ENCODE peak calls at places on chromosome 7, in nine cellular contexts. P, U, Z, R, B, I, Q, C and F are unnamed samples.

GRCh38 chr7:108236681-108237415 is 106.7 kb upstream of the LAMB4 start:
- DNase-seq in C (peak), U (peak), P (no peak), I (peak), B (no peak), Z (no peak), R (no peak), Q (no peak), F (no peak)

GRCh38 chr7:28132959-28133745 is 47.4 kb downstream of the JAZF1 start:
- DNase-seq in Z (no peak), B (no peak), I (no peak), Q (no peak), C (no peak), P (no peak), R (no peak), U (no peak), F (no peak)

GRCh38 chr7:71343039-71343438 is 211.1 kb downstream of the GALNT17 start:
- DNase-seq in Q (no peak), P (no peak), U (no peak), Z (no peak), I (no peak), B (no peak), R (no peak), C (no peak), F (no peak)

GRCh38 chr7:131123991-131124629 is 203.6 kb upstream of the MKLN1 start:
- DNase-seq in R (peak), I (no peak), Q (no peak), Z (no peak), B (no peak), C (no peak), U (no peak), P (no peak), F (no peak)

GRCh38 chr7:28272461-28272877 is 91.9 kb upstream of the JAZF1 start:
- DNase-seq in U (peak), Q (peak), P (peak), I (no peak), R (peak), C (peak), Z (peak), B (peak), F (no peak)

GRCh38 chr7:29196191-29196590 is 1.6 kb downstream of the CHN2 start:
- DNase-seq in R (no peak), P (no peak), U (no peak), I (no peak), Q (no peak), C (no peak), B (no peak), Z (no peak), F (no peak)

GRCh38 chr7:79820387-79820786 is 314.2 kb upstream of the GNAI1 start:
- DNase-seq in U (peak), Q (no peak), I (peak), P (no peak), R (peak), C (peak), B (peak), Z (peak), F (peak)

GRCh38 chr7:28103984-28104628 is 76.5 kb downstream of the JAZF1 start:
- DNase-seq in I (no peak), R (no peak), P (no peak), U (no peak), B (no peak), Z (no peak), Q (no peak), C (peak), F (no peak)

GRCh38 chr7:100682228-100682741 is 8.7 kb downstream of the GNB2 start:
- DNase-seq in Z (no peak), U (no peak), R (no peak), B (peak), P (no peak), C (peak), I (no peak), Q (no peak), F (no peak)

GRCh38 chr7:41470081-41470480 is 232.8 kb downstream of the INHBA start:
- DNase-seq in U (no peak), Z (no peak), P (no peak), I (no peak), B (no peak), C (no peak), R (no peak), Q (no peak), F (no peak)

GRCh38 chr7:134892002-134892693 is 94.2 kb upstream of the AGBL3 start:
- DNase-seq in P (peak), I (no peak), R (no peak), B (peak), C (no peak), Z (no peak), U (no peak), Q (no peak), F (no peak)

GRCh38 chr7:26284995-26285632 is 6.5 kb upstream of the SNX10 start:
- DNase-seq in C (peak), Q (no peak), Z (peak), B (no peak), I (no peak), P (no peak), R (peak), U (no peak), F (no peak)

GRCh38 chr7:82362129-82362528 is 81.4 kb downstream of the CACNA2D1 start:
- DNase-seq in I (no peak), C (no peak), R (no peak), Z (no peak), P (no peak), B (peak), U (no peak), Q (no peak), F (no peak)

GRCh38 chr7:12879139-12879538 is 191.7 kb downstream of the ARL4A start:
- DNase-seq in U (no peak), P (no peak), R (no peak), C (no peak), B (no peak), I (no peak), Q (no peak), Z (no peak), F (no peak)

GRCh38 chr7:34011711-34012110 is 106.4 kb downstream of the BMPER start:
- DNase-seq in R (no peak), B (no peak), C (no peak), U (no peak), Q (no peak), P (no peak), Z (no peak), I (no peak), F (no peak)

GRCh38 chr7:159118220-159118595 is 26.5 kb downstream of the VIPR2 start:
- DNase-seq in Q (no peak), P (no peak), C (no peak), Z (no peak), B (no peak), R (no peak), U (no peak), I (no peak), F (no peak)